ENCODE peak calls at places on chromosome 16, in seven cellular contexts. F is transverse colon; C is esophagus squamous epithelium; U is ascending aorta; R is CD8-positive, alpha-beta memory T cell; P is effector memory CD4-positive, alpha-beta T cell; D is fibroblast of lung. T is an unnamed sample.

GRCh38 chr16:86833136-86833535 is 254.8 kb downstream of the FOXL1 start:
- DNase-seq in F (no peak), C (no peak), U (no peak), R (no peak), P (no peak), D (peak), T (peak)

GRCh38 chr16:54930034-54930938 is at the start of gene IRX5:
- DNase-seq in F (peak), C (no peak), U (peak), R (peak), P (no peak), D (peak), T (peak)

GRCh38 chr16:86502856-86503748 is 7.2 kb upstream of the FOXF1 start:
- DNase-seq in F (no peak), C (no peak), U (no peak), R (no peak), P (no peak), D (no peak), T (peak)

GRCh38 chr16:19659554-19659953 is 58.5 kb downstream of the KNOP1 start:
- DNase-seq in F (no peak), C (no peak), U (no peak), R (no peak), P (no peak), D (no peak), T (no peak)

GRCh38 chr16:11685844-11686618 is 17.8 kb downstream of the SNN start:
- DNase-seq in F (no peak), C (no peak), U (no peak), R (no peak), P (no peak), D (peak), T (no peak)

GRCh38 chr16:53378138-53378537 is 56.1 kb upstream of the RBL2 start:
- DNase-seq in F (no peak), C (no peak), U (no peak), R (no peak), P (no peak), D (no peak), T (no peak)

GRCh38 chr16:78743556-78743955 is 644.1 kb downstream of the WWOX start:
- DNase-seq in F (no peak), C (no peak), U (no peak), R (no peak), P (no peak), D (no peak), T (no peak)

GRCh38 chr16:23026777-23027362 is 122.4 kb downstream of the USP31 start:
- DNase-seq in F (no peak), C (no peak), U (no peak), R (no peak), P (no peak), D (peak), T (peak)

GRCh38 chr16:11349599-11350276 is 4.5 kb downstream of the RMI2 start:
- DNase-seq in F (peak), C (no peak), U (peak), R (no peak), P (no peak), D (peak), T (peak)

GRCh38 chr16:67392301-67393059 is 818 bp downstream of the TPPP3 start:
- DNase-seq in F (no peak), C (no peak), U (peak), R (no peak), P (no peak), D (no peak), T (no peak)

GRCh38 chr16:24302636-24303035 is 46.5 kb downstream of the CACNG3 start:
- DNase-seq in F (no peak), C (no peak), U (no peak), R (no peak), P (no peak), D (no peak), T (no peak)

GRCh38 chr16:27582883-27583282 is 32.9 kb downstream of the KATNIP start:
- DNase-seq in F (no peak), C (no peak), U (no peak), R (no peak), P (no peak), D (no peak), T (no peak)

GRCh38 chr16:15954814-15955151 is 5.4 kb downstream of the ABCC1 start:
- DNase-seq in F (no peak), C (no peak), U (peak), R (no peak), P (no peak), D (peak), T (peak)

GRCh38 chr16:66357523-66357928 is 9.0 kb upstream of the CDH5 start:
- DNase-seq in F (peak), C (no peak), U (peak), R (no peak), P (no peak), D (peak), T (peak)

GRCh38 chr16:51461255-51461654 is 310.2 kb upstream of the SALL1 start:
- DNase-seq in F (no peak), C (no peak), U (no peak), R (no peak), P (no peak), D (no peak), T (no peak)

GRCh38 chr16:85990861-85991301 is 91.9 kb downstream of the IRF8 start:
- DNase-seq in F (no peak), C (no peak), U (no peak), R (no peak), P (no peak), D (no peak), T (no peak)

GRCh38 chr16:14462811-14463210 is 167.2 kb downstream of the PARN start:
- DNase-seq in F (no peak), C (no peak), U (no peak), R (no peak), P (no peak), D (peak), T (peak)

GRCh38 chr16:10870137-10870776 is 6.7 kb upstream of the CIITA start:
- DNase-seq in F (no peak), C (no peak), U (no peak), R (no peak), P (no peak), D (no peak), T (no peak)

GRCh38 chr16:10226672-10227306 is 44.6 kb upstream of the GRIN2A start:
- DNase-seq in F (no peak), C (no peak), U (no peak), R (no peak), P (no peak), D (no peak), T (no peak)

GRCh38 chr16:75402174-75402820 is 31.0 kb downstream of the CFDP1 start:
- DNase-seq in F (no peak), C (no peak), U (no peak), R (no peak), P (no peak), D (peak), T (peak)

GRCh38 chr16:25108054-25108453 is 3.5 kb upstream of the LCMT1 start:
- DNase-seq in F (peak), C (no peak), U (no peak), R (peak), P (no peak), D (no peak), T (no peak)

GRCh38 chr16:64238576-64238975 is 883.3 kb downstream of the CDH11 start:
- DNase-seq in F (no peak), C (no peak), U (no peak), R (no peak), P (no peak), D (peak), T (peak)

GRCh38 chr16:67885545-67885944 is 860 bp downstream of the NRN1L start:
- DNase-seq in F (no peak), C (no peak), U (no peak), R (no peak), P (no peak), D (no peak), T (no peak)

GRCh38 chr16:25264599-25264998 is 7.0 kb upstream of the ZKSCAN2 start:
- DNase-seq in F (no peak), C (no peak), U (no peak), R (no peak), P (no peak), D (peak), T (peak)

DNA sequence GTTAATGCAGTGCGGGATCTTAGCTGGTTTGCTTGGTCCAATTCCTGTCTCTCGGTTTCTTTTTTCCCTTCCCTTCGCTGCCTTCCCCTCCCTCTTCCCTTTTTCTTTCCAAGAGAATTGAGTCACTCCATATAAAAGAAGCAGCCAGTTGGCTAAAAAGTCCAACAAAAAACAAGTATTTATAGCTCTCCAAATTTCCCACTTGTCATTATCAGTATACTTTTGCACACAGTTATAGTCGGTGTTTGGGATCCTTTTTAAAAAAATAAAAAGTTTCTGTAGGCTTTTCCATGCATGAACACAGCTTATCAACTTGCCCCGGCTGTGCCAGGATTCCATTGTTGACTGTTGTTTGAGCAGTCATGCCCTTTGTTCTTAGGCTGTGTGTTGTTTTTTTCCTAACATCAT is 24.9 kb downstream of the HMOX2 start:
- DNase-seq in F (no peak), C (no peak), U (no peak), R (no peak), P (no peak), D (peak), T (peak)
- H3K4me3 ChIP-seq in F (no peak), C (no peak), U (peak), R (no peak), P (no peak), D (peak), T (peak)

GRCh38 chr16:84557059-84557458 is 52.6 kb upstream of the MEAK7 start:
- DNase-seq in F (no peak), C (no peak), U (no peak), R (no peak), P (no peak), D (no peak), T (no peak)

GRCh38 chr16:84552135-84552534 is 47.7 kb upstream of the MEAK7 start:
- DNase-seq in F (no peak), C (no peak), U (no peak), R (no peak), P (no peak), D (no peak), T (no peak)

GRCh38 chr16:84553873-84554399 is 49.5 kb upstream of the MEAK7 start:
- DNase-seq in F (no peak), C (no peak), U (no peak), R (peak), P (peak), D (no peak), T (no peak)

GRCh38 chr16:84555418-84556196 is 51.1 kb upstream of the MEAK7 start:
- DNase-seq in F (no peak), C (no peak), U (no peak), R (no peak), P (no peak), D (no peak), T (no peak)

DNA sequence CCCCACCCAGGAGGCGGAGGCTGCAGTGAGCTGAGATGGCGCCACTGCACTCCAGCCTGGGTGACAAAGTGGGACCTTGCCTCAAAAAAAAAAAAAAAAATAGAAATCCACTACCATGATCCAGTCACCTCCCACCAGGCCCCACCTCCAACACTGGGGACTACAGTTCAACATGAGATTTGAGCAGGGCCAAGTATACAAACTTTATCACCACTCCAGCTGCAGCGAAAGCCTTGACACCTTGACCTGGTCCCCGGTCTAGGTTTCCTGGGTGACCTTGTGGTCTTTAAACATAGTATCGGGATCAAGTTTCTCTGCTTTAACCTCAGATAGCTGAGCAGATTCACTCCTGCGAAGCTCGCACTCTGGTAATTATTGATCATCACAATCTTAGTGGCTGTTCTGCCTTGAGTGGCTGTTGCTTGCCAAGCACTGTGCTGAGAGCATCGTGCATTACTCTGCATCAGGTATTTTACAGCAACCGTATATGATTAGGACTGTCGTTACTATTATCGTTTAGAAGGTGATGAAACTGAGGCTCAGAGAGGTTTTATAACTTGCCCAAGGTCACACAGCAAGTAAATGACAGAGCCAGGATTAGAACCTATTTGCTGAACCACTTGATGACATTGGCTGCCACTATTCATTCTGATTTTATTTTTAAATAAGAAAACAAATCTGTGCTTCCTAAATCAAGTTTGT is 50.3 kb upstream of the MEAK7 start:
- DNase-seq in F (no peak), C (no peak), U (no peak), R (no peak), P (no peak), D (no peak), T (no peak)
- H3K4me3 ChIP-seq in F (no peak), C (no peak), U (no peak), R (no peak), P (no peak), D (no peak), T (no peak)

DNA sequence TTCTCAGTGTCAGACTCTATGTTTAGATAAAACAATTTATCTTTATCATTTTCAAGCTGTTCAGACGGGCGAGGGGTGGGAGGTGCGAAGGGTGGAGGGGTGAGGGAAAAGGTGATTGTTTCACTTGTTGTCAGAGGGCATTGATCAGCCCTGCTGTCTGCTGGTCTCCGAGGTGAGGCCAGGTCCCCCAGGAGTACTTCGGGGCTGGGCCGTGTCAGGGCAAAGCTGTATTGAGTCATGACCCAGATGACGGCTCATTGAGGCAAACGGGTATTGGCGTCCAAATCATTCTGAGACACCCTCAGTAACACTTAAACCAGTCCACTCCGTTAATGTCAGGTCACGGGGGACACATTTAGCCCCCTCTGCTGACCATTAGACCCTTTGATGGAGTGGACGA is 502.0 kb upstream of the ZFHX3 start:
- DNase-seq in F (no peak), C (no peak), U (no peak), R (no peak), P (no peak), D (no peak), T (no peak)
- H3K4me3 ChIP-seq in F (no peak), C (no peak), U (no peak), R (no peak), P (no peak), D (no peak), T (no peak)

GRCh38 chr16:76459111-76459510 is 181.9 kb downstream of the CNTNAP4 start:
- DNase-seq in F (no peak), C (no peak), U (no peak), R (no peak), P (no peak), D (no peak), T (no peak)
- H3K4me3 ChIP-seq in F (no peak), C (no peak), U (no peak), R (no peak), P (no peak), D (no peak), T (no peak)

GRCh38 chr16:1155353-1156110 is 2.6 kb downstream of the CACNA1H start:
- DNase-seq in F (no peak), C (no peak), U (no peak), R (no peak), P (no peak), D (peak), T (no peak)

GRCh38 chr16:1154291-1154886 is 1.5 kb downstream of the CACNA1H start:
- DNase-seq in F (no peak), C (no peak), U (no peak), R (no peak), P (no peak), D (peak), T (no peak)

GRCh38 chr16:1156111-1156982 is 3.4 kb downstream of the CACNA1H start:
- DNase-seq in F (no peak), C (no peak), U (no peak), R (no peak), P (no peak), D (no peak), T (no peak)

GRCh38 chr16:1153480-1154160 is 714 bp downstream of the CACNA1H start:
- DNase-seq in F (no peak), C (no peak), U (no peak), R (no peak), P (no peak), D (peak), T (no peak)

DNA sequence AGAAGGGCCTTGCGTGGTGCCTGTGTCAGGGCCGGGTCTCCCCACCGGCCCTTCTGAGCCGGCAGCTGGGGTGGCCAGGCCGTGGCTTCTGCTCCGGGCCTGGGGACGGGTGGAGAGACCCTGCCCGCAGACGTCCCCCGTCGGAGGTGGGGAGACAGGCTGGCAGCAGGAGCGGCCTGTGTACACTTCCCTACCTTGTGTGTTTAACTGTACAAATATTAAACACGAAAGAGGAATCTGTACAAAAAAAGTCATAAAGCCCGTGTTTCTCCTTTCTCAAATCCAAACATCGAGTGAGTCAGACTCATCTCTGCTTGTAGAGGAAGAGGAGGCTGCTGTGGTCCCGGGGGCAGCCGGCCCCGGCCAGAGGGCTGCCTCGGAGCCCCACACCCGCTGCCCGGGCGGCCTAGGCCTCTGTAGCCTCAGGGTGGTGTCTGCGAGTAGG is 2.0 kb downstream of the CACNA1H start:
- DNase-seq in F (no peak), C (no peak), U (no peak), R (no peak), P (no peak), D (peak), T (no peak)
- H3K4me3 ChIP-seq in F (peak), C (no peak), U (peak), R (no peak), P (no peak), D (no peak), T (no peak)

GRCh38 chr16:3112881-3113574 is 642 bp downstream of the ZNF205 start:
- DNase-seq in F (no peak), C (no peak), U (no peak), R (no peak), P (no peak), D (peak), T (peak)
- H3K4me3 ChIP-seq in F (peak), C (peak), U (peak), R (no peak), P (no peak), D (peak), T (peak)

DNA sequence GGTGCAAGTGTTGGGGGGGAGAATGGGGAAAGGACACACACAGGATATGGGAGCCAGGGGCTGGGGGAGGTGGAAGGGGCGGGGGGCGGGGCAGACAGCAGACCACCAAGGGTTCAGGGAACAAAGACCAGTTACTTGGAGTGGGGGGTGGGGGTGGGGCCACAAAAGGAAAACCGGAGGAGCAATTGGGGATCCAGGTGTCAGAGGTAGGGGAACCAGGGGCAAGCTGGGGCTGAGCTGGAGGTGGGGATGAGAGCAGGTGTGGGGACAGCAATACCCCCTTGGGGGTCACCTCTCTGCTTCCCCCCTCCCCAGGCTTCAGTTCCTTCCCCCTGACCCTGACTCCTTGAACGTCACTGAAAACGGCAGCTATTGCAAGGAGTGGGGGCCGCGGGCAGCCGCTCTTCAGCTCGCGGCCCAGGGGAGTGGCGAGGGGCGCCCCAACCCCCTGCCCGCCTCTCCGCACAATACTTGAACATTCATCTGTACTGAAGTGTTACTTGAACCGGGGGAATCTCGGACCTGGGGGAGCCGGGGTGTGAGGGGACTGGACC is 1.3 kb upstream of the ORAI3 start:
- DNase-seq in F (no peak), C (no peak), U (no peak), R (no peak), P (no peak), D (no peak), T (no peak)
- H3K4me3 ChIP-seq in F (no peak), C (no peak), U (peak), R (no peak), P (no peak), D (peak), T (no peak)

GRCh38 chr16:88767546-88767945 is 17.5 kb downstream of the PIEZO1 start:
- DNase-seq in F (no peak), C (no peak), U (no peak), R (no peak), P (no peak), D (no peak), T (no peak)
- H3K4me3 ChIP-seq in F (no peak), C (no peak), U (no peak), R (no peak), P (no peak), D (no peak), T (no peak)

GRCh38 chr16:1135459-1135825 is 17.5 kb upstream of the CACNA1H start:
- DNase-seq in F (no peak), C (no peak), U (no peak), R (no peak), P (no peak), D (no peak), T (no peak)

GRCh38 chr16:1132431-1132830 is 20.5 kb upstream of the CACNA1H start:
- DNase-seq in F (no peak), C (no peak), U (no peak), R (no peak), P (no peak), D (no peak), T (no peak)

GRCh38 chr16:1134776-1135458 is 18.0 kb upstream of the CACNA1H start:
- DNase-seq in F (no peak), C (no peak), U (no peak), R (no peak), P (no peak), D (no peak), T (no peak)

GRCh38 chr16:1133271-1133670 is 19.6 kb upstream of the CACNA1H start:
- DNase-seq in F (no peak), C (no peak), U (no peak), R (no peak), P (no peak), D (no peak), T (no peak)

GRCh38 chr16:1133810-1134520 is 18.9 kb upstream of the CACNA1H start:
- DNase-seq in F (no peak), C (no peak), U (no peak), R (no peak), P (no peak), D (no peak), T (no peak)
- H3K4me3 ChIP-seq in F (no peak), C (no peak), U (no peak), R (no peak), P (no peak), D (no peak), T (no peak)

DNA sequence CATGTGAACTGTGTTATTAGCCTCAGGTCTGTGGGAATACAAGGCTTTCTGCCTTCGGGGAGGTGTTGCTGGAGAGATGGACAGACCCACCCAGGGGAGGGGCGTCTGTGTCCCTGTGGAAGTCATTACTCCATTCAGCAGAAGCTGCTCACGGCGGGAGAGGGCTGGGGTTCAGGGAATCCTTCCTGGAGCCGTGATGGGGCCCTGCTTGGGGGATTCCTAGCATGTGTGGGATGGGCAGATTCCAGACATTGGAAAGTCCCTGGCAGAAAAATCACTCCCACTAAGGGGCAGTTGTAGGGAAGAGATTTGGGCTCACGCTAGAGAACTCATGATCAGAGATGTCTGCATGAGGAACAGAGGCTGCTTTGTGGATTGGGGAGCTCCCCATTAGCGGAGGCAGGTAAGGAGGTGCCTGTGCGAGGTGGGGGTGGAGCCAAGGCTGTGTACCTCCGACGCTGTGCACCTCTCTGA is 56.3 kb upstream of the IL34 start:
- DNase-seq in F (no peak), C (no peak), U (peak), R (no peak), P (no peak), D (peak), T (peak)
- H3K4me3 ChIP-seq in F (no peak), C (no peak), U (no peak), R (no peak), P (no peak), D (no peak), T (peak)